ENCODE peak calls at places on chromosomes 6 and 20, in nine cellular contexts. V is sigmoid colon, H is thyroid gland, A is stomach, E is adrenal gland, D is tibial nerve, X is prostate gland, B is HCT116, G is esophagus squamous epithelium. K is an unnamed sample.

GRCh38 chr20:25197173-25197869 is 1.8 kb downstream of the ENTPD6 start:
- DNase-seq in A (no peak), B (no peak), E (no peak), D (no peak), X (no peak), H (no peak), G (no peak), V (no peak), K (peak; percentile 53)

GRCh38 chr6:33989016-33989854 is 156.7 kb downstream of the GRM4 start:
- DNase-seq in E (no peak), X (no peak), H (no peak), B (no peak), A (peak; percentile 24), V (no peak), D (no peak), G (no peak), K (no peak)

GRCh38 chr6:26550250-26550993 is 12.3 kb downstream of the HMGN4 start:
- DNase-seq in X (no peak), H (peak; percentile 51), B (no peak), D (no peak), A (peak; percentile 40), V (peak; percentile 80), G (no peak), E (peak; percentile 62), K (peak; percentile 68)

GRCh38 chr6:15352229-15352628 is 106.4 kb downstream of the JARID2 start:
- DNase-seq in G (no peak), D (no peak), E (no peak), B (no peak), V (no peak), H (no peak), X (no peak), A (no peak), K (no peak)

GRCh38 chr6:107408714-107409113 is 50.6 kb downstream of the PDSS2 start:
- DNase-seq in A (no peak), X (no peak), D (no peak), B (no peak), E (no peak), G (no peak), V (no peak), H (no peak), K (no peak)

GRCh38 chr20:11777861-11778570 is 139.7 kb upstream of the BTBD3 start:
- DNase-seq in H (no peak), G (no peak), X (no peak), E (peak; percentile 39), V (no peak), D (no peak), B (no peak), A (no peak), K (no peak)

GRCh38 chr6:3749991-3750323 is 1.6 kb downstream of the PXDC1 start:
- DNase-seq in A (peak; percentile 71), E (peak; percentile 58), H (peak; percentile 59), B (no peak), G (no peak), V (peak; percentile 91), D (peak; percentile 45), X (peak; percentile 38), K (peak; percentile 40)

GRCh38 chr6:11918739-11919605 is 93.1 kb upstream of the HIVEP1 start:
- DNase-seq in G (no peak), E (no peak), B (no peak), X (no peak), D (no peak), H (no peak), V (no peak), A (no peak), K (no peak)

GRCh38 chr20:22394583-22394982 is 189.8 kb downstream of the FOXA2 start:
- DNase-seq in H (no peak), E (no peak), G (no peak), B (no peak), A (no peak), V (no peak), D (no peak), X (no peak), K (no peak)

GRCh38 chr6:148836751-148837150 is 89.9 kb downstream of the UST start:
- DNase-seq in G (no peak), V (no peak), H (no peak), B (no peak), D (no peak), E (no peak), X (no peak), A (no peak), K (no peak)

GRCh38 chr20:4318891-4319290 is 303.5 kb upstream of the RNF24 start:
- DNase-seq in D (no peak), B (no peak), H (no peak), E (no peak), A (no peak), V (no peak), X (no peak), G (no peak), K (no peak)

GRCh38 chr6:41408982-41409381 is 73.6 kb downstream of the NCR2 start:
- DNase-seq in E (no peak), A (no peak), X (no peak), B (no peak), H (no peak), V (no peak), G (no peak), D (no peak), K (no peak)

GRCh38 chr6:103715269-103715668 is 1144.5 kb downstream of the HACE1 start:
- DNase-seq in A (no peak), E (no peak), B (no peak), H (no peak), D (no peak), X (no peak), G (no peak), V (no peak), K (no peak)

GRCh38 chr6:56868687-56869086 is 86.2 kb upstream of the BEND6 start:
- DNase-seq in A (no peak), B (no peak), E (no peak), G (no peak), H (no peak), D (no peak), X (no peak), V (no peak), K (no peak)

GRCh38 chr6:2663123-2663522 is 87.6 kb downstream of the MYLK4 start:
- DNase-seq in G (no peak), B (no peak), X (no peak), H (no peak), D (no peak), V (no peak), E (no peak), A (no peak), K (no peak)

DNA sequence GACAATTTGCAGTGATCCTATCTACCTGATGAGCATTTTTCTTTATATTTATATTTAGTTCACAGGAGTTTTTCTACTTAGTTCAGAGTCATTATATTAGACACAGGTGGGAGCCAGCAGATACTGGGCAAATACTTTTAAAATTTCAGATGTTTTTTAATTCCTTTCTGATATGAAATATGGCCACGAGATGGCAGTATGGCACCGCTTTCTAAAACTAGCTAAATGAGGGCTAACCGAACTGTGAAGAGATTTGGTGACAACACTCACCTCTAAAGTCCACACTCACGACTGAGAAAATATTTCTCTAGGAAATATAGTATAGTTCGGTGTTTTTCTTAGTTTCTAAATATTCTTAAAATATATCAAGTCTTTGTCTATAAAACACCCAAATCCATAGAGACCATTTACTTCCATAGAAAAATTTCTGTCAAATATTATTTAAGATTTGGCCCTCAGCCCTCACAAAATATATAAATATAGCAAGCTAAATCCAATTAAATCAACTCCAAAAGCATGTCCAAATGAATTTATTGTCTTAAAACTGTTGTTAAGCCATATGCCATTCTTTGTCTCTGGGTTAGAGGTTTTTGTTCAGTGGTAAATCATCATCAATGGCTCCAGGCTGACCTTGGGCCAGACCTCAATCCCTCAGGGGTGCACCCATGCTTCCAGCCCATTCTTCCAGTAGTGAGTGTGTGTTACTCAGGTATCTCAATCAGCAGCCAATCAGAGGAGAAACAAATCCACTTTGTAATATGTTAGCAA is 63.6 kb downstream of the HUS1B start:
- DNase-seq in D (peak; percentile 47), X (peak; percentile 55), E (peak; percentile 76), G (no peak), V (no peak), B (peak; percentile 44), A (peak; percentile 58), H (peak; percentile 68), K (peak; percentile 57)
- TF ChIP-seq CTCF in D (peak; percentile 76), X (peak; percentile 86), E (peak; percentile 75), G (peak; percentile 77), V (peak; percentile 69), B (peak; percentile 49), A (peak; percentile 55), H (peak; percentile 67), K (peak; percentile 81)

GRCh38 chr6:30533460-30534294 is 22.6 kb downstream of the GNL1 start:
- DNase-seq in A (no peak), X (no peak), G (no peak), D (no peak), E (no peak), V (no peak), H (no peak), B (no peak), K (no peak)
- H3K27ac ChIP-seq in A (no peak overlapping the region), X (no peak overlapping the region), G (no peak overlapping the region), D (no peak overlapping the region), E (no peak overlapping the region), V (no peak overlapping the region), H (no peak overlapping the region), B (no peak overlapping the region), K (no peak overlapping the region)

GRCh38 chr6:31534011-31534410 is 5.2 kb downstream of the MCCD1 start:
- DNase-seq in B (no peak), X (no peak), G (no peak), D (no peak), A (no peak), V (no peak), H (no peak), E (no peak), K (no peak)
- TF ChIP-seq POLR2A in B (no peak), X (no peak), G (no peak), D (no peak), A (no peak), V (no peak), H (no peak), E (no peak), K (peak; percentile 15)

GRCh38 chr20:62123450-62124118 is 1.3 kb downstream of the LSM14B start:
- DNase-seq in B (no peak), X (no peak), H (peak; percentile 59), G (no peak), E (peak; percentile 35), A (no peak), D (no peak), V (no peak), K (no peak)
- TF ChIP-seq CTCF in B (no peak), X (no peak), H (no peak), G (no peak), E (no peak), A (no peak), D (no peak), V (no peak), K (no peak)

K was measured in transverse colon.